ENCODE peak calls at places on chromosomes 6 and 20, in seven cellular contexts. Q, D, K, E, F, A and U are unnamed samples.
A peak's percentile ranks its signal among the peaks of the same experiment; 100 is the strongest.

GRCh38 chr6:20207096-20207454 is 5.2 kb downstream of the MBOAT1 start:
- DNase-seq in K (no peak), E (no peak), A (no peak), F (no peak), D (no peak), Q (no peak), U (no peak)

GRCh38 chr6:151084275-151084674 is 155.5 kb upstream of the AKAP12 start:
- DNase-seq in K (no peak), Q (no peak), A (no peak), E (no peak), D (peak; percentile 24), F (no peak), U (no peak)

GRCh38 chr20:38477747-38478146 is 5.1 kb downstream of the RALGAPB start:
- DNase-seq in Q (no peak), D (no peak), F (no peak), E (no peak), K (no peak), A (no peak), U (no peak)

GRCh38 chr20:35929301-35929700 is 25.0 kb downstream of the SCAND1 start:
- DNase-seq in F (no peak), D (no peak), E (no peak), K (no peak), Q (no peak), A (no peak), U (no peak)

GRCh38 chr6:67666177-67666964 is 968.7 kb upstream of the ADGRB3 start:
- DNase-seq in Q (no peak), A (no peak), D (no peak), K (no peak), E (no peak), F (no peak), U (no peak)

GRCh38 chr6:108676555-108676954 is 115.8 kb downstream of the FOXO3 start:
- DNase-seq in F (no peak), K (no peak), E (no peak), Q (no peak), D (no peak), A (no peak), U (no peak)

GRCh38 chr6:112575309-112575834 is 228.2 kb downstream of the RFPL4B start:
- DNase-seq in K (no peak), D (no peak), Q (no peak), E (no peak), A (no peak), F (no peak), U (no peak)

GRCh38 chr6:30060634-30060981 is 457 bp upstream of the POLR1H start:
- DNase-seq in E (no peak), A (peak; percentile 36), D (no peak), Q (no peak), F (peak; percentile 34), K (peak; percentile 37), U (no peak)

GRCh38 chr6:157139054-157139708 is 184.1 kb downstream of the TMEM242 start:
- DNase-seq in D (no peak), Q (no peak), K (no peak), E (no peak), A (no peak), F (no peak), U (no peak)

GRCh38 chr6:148885154-148885870 is 138.5 kb downstream of the UST start:
- DNase-seq in E (no peak), K (peak; percentile 79), F (no peak), Q (no peak), A (peak; percentile 91), D (no peak), U (no peak)

GRCh38 chr20:3843490-3843889 is 3.1 kb upstream of the MAVS start:
- DNase-seq in A (peak; percentile 84), Q (no peak), D (no peak), F (no peak), K (peak; percentile 92), E (peak; percentile 26), U (no peak)

GRCh38 chr20:9363673-9364072 is 150.7 kb upstream of the LAMP5 start:
- DNase-seq in K (no peak), Q (no peak), F (no peak), D (no peak), E (no peak), A (no peak), U (no peak)

GRCh38 chr6:167658106-167658505 is 168.6 kb upstream of the AFDN start:
- DNase-seq in K (no peak), D (no peak), F (no peak), A (no peak), E (no peak), Q (no peak), U (no peak)

GRCh38 chr6:13710552-13711383 is 867 bp downstream of the RANBP9 start:
- DNase-seq in F (peak; percentile 53), A (no peak), Q (peak; percentile 19), K (peak; percentile 31), D (peak; percentile 78), E (peak; percentile 54), U (peak; percentile 42)

GRCh38 chr6:46113370-46113769 is 16.4 kb upstream of the ENPP4 start:
- DNase-seq in D (no peak), A (no peak), K (no peak), E (no peak), Q (no peak), F (no peak), U (no peak)

GRCh38 chr6:149913542-149914240 is 9.2 kb downstream of the RAET1G start:
- DNase-seq in Q (no peak), A (no peak), F (no peak), E (no peak), K (no peak), D (peak; percentile 15), U (no peak)

GRCh38 chr6:84019171-84019570 is 14.4 kb upstream of the MRAP2 start:
- DNase-seq in E (no peak), F (no peak), D (no peak), K (no peak), A (no peak), Q (no peak), U (no peak)

GRCh38 chr20:63547484-63548480 is at the start of gene SRMS:
- DNase-seq in E (no peak), F (no peak), D (no peak), K (no peak), Q (no peak), A (no peak), U (no peak)

GRCh38 chr6:26473429-26473757 is 15.6 kb downstream of the BTN2A1 start:
- DNase-seq in E (no peak), Q (no peak), A (no peak), D (no peak), F (no peak), K (no peak), U (no peak)

GRCh38 chr6:10659697-10660348 is 34.6 kb downstream of the C6orf52 start:
- DNase-seq in K (no peak), Q (no peak), A (no peak), E (no peak), F (no peak), D (peak; percentile 59), U (peak; percentile 9)

GRCh38 chr6:136744889-136745288 is 47.4 kb downstream of the MAP3K5 start:
- DNase-seq in D (no peak), A (no peak), F (no peak), K (no peak), Q (no peak), E (no peak), U (no peak)

GRCh38 chr20:34979366-34980153 is 23.9 kb downstream of the MYH7B start:
- DNase-seq in Q (no peak), F (peak; percentile 74), K (no peak), A (no peak), D (no peak), E (no peak), U (no peak)

GRCh38 chr6:170122676-170123075 is 168.2 kb downstream of the DLL1 start:
- DNase-seq in E (no peak), A (no peak), K (peak; percentile 31), F (no peak), D (no peak), Q (no peak), U (no peak)

GRCh38 chr20:49684335-49684997 is 29.2 kb downstream of the B4GALT5 start:
- DNase-seq in F (no peak), A (no peak), D (no peak), Q (no peak), E (no peak), K (no peak), U (no peak)

GRCh38 chr6:126701799-126702198 is 361.9 kb downstream of the CENPW start:
- DNase-seq in F (no peak), E (no peak), K (peak; percentile 21), A (peak; percentile 28), Q (no peak), D (no peak), U (no peak)